ENCODE peak calls at places on chromosomes 11 and 22, in nine cellular contexts. S is lower lobe of right lung, V is brain microvascular endothelial cell, N is endodermal cell, W is A549, D is caudate nucleus, G is HCT116, Q is heart left ventricle, K is IMR-90. C is an unnamed sample.
A peak's percentile ranks its signal among the peaks of the same experiment; 100 is the strongest.

GRCh38 chr11:78740175-78741161 is 165.8 kb upstream of the NARS2 start:
- DNase-seq in K (no peak), V (no peak), G (no peak), Q (no peak), S (no peak), W (no peak), D (no peak), N (no peak), C (no peak)

GRCh38 chr11:88972210-88972609 is 93.6 kb downstream of the GRM5 start:
- DNase-seq in K (no peak), W (no peak), V (no peak), G (no peak), N (no peak), D (no peak), Q (no peak), S (no peak), C (no peak)

GRCh38 chr22:17097701-17098100 is 12.9 kb downstream of the IL17RA start:
- DNase-seq in D (no peak), S (no peak), K (no peak), W (no peak), N (no peak), Q (no peak), G (no peak), V (no peak), C (no peak)

GRCh38 chr11:65558002-65558784 is at the start of gene LTBP3:
- DNase-seq in S (peak; percentile 87), Q (peak; percentile 87), W (peak; percentile 64), D (peak; percentile 78), K (peak; percentile 71), N (peak; percentile 83), V (peak; percentile 69), G (no peak), C (peak; percentile 65)

GRCh38 chr22:44597616-44598015 is 99.6 kb upstream of the RTL6 start:
- DNase-seq in K (peak; percentile 29), Q (no peak), V (no peak), S (no peak), W (no peak), G (no peak), N (no peak), D (no peak), C (no peak)

GRCh38 chr11:93585758-93586157 is 42.6 kb upstream of the SMCO4 start:
- DNase-seq in W (peak; percentile 33), D (no peak), K (peak; percentile 73), V (peak; percentile 80), G (no peak), S (no peak), Q (no peak), N (no peak), C (no peak)

GRCh38 chr11:27861706-27862430 is 161.6 kb upstream of the BDNF start:
- DNase-seq in D (no peak), S (no peak), Q (no peak), K (peak; percentile 95), W (peak; percentile 21), G (no peak), N (no peak), V (peak; percentile 83), C (peak; percentile 72)

GRCh38 chr11:91435694-91436375 is 788.8 kb upstream of the FAT3 start:
- DNase-seq in Q (no peak), W (peak; percentile 23), G (no peak), D (no peak), N (peak; percentile 56), S (no peak), V (no peak), K (no peak), C (no peak)

GRCh38 chr11:69817265-69818236 is 1.7 kb downstream of the FGF3 start:
- DNase-seq in D (no peak), G (no peak), N (peak; percentile 82), W (peak; percentile 28), S (no peak), Q (no peak), V (no peak), K (no peak), C (no peak)

GRCh38 chr11:36258730-36259360 is 30.4 kb downstream of the COMMD9 start:
- DNase-seq in G (peak; percentile 36), K (peak; percentile 77), N (peak; percentile 87), S (no peak), W (peak; percentile 68), V (peak; percentile 69), D (peak; percentile 20), Q (peak; percentile 47), C (peak; percentile 24)

GRCh38 chr22:45604239-45604711 is 67.4 kb upstream of the ATXN10 start:
- DNase-seq in Q (no peak), S (peak; percentile 34), K (peak; percentile 48), D (no peak), N (no peak), V (peak; percentile 33), W (peak; percentile 94), G (no peak), C (peak; percentile 41)
- H3K27ac ChIP-seq in Q (no peak overlapping the region), S (no peak overlapping the region), K (no peak overlapping the region), D (no peak overlapping the region), N (no peak overlapping the region), V (no peak overlapping the region), W (peak overlapping the region; percentile 97), G (peak overlapping the region; percentile 42), C (peak overlapping the region; percentile 80)

DNA sequence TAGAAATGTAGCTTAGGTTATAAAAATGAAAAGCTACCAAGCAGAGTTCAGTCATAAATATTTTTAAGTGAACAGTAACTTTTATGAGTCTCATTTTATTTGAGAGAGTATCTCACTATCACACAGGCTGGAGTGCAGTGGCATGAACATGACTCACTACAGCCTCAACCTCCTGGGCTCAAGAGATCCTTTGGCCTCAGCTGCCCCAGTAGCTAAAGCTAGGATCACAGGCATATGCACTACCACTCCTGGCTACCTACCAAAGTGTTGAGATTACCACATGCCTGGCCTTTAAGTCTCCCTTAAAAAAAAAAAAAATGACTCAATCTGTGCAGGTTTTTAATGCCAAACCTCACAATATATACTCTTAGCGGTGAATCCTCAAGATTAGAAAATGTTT is 34.7 kb upstream of the CLNS1A start:
- DNase-seq in N (no peak), D (no peak), K (peak; percentile 99), Q (peak; percentile 24), G (no peak), S (no peak), W (peak; percentile 63), V (peak; percentile 82), C (no peak)
- H3K27ac ChIP-seq in N (no peak overlapping the region), D (no peak overlapping the region), K (no peak overlapping the region), Q (peak overlapping the region; percentile 48), G (no peak overlapping the region), S (no peak overlapping the region), W (peak overlapping the region; percentile 29), V (no peak overlapping the region), C (no peak overlapping the region)

GRCh38 chr22:42649261-42650056 is at the start of gene CYB5R3:
- DNase-seq in N (peak; percentile 95), V (peak; percentile 67), G (peak; percentile 42), W (peak; percentile 83), D (peak; percentile 68), Q (peak; percentile 88), S (peak; percentile 88), K (peak; percentile 73), C (peak; percentile 84)

GRCh38 chr22:42645938-42646568 is 3.1 kb downstream of the CYB5R3 start:
- DNase-seq in N (peak; percentile 43), K (no peak), G (no peak), V (no peak), W (no peak), S (no peak), D (no peak), Q (no peak), C (no peak)

GRCh38 chr22:42646569-42647525 is 2.3 kb downstream of the CYB5R3 start:
- DNase-seq in N (no peak), S (no peak), D (no peak), K (no peak), W (no peak), G (no peak), Q (peak; percentile 79), V (no peak), C (no peak)

GRCh38 chr22:42648368-42649260 is 578 bp downstream of the CYB5R3 start:
- DNase-seq in S (peak; percentile 80), D (peak; percentile 41), G (no peak), Q (peak; percentile 72), K (no peak), V (no peak), W (peak; percentile 43), N (no peak), C (peak; percentile 58)

DNA sequence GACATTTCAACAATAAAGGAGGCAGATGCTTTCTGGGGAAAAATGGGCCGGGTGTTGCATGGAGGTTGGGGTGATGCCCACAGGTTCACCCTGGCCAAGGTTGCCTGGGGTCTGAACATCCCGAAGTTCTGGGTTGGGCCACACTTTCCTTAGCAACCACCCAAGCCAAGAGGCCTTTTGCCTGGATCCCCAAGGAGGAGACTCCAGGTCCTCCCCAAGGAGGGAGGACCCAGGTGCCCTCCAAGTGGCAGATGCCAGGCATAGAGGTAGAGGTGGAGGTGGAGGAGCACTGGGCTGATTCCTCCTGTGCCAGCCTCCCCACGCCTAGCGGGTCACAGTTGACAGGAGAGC is 1.2 kb downstream of the CYB5R3 start:
- DNase-seq in Q (no peak), W (no peak), G (no peak), K (no peak), N (no peak), S (no peak), V (no peak), D (no peak), C (no peak)
- H3K27ac ChIP-seq in Q (peak overlapping the region; percentile 92), W (peak overlapping the region; percentile 96), G (no peak overlapping the region), K (peak overlapping the region; percentile 69), N (no peak overlapping the region), S (peak overlapping the region; percentile 95), V (no peak overlapping the region), D (no peak overlapping the region), C (peak overlapping the region; percentile 90)

DNA sequence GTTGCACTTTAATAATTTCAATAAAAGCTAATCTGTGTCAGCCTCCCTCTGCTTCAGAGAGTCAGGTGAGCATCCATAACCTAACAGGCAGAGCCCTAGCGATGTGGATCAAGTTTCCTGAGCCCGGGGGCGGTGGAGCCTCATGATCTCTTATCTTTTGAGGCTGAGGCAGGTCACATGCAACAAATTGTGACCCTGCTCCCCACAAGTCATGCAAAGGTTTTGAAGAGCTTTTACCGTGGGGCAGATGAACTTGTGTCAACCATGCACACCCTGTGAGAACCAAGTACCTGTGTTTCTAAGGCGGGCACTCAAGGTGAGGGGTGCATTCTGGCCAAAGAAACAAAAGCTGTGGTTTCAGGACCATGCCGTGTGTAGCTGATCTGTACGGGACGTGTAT is 50.0 kb downstream of the DKK3 start:
- DNase-seq in Q (no peak), N (no peak), V (no peak), S (no peak), D (no peak), K (no peak), G (no peak), W (no peak), C (no peak)
- H3K27ac ChIP-seq in Q (no peak overlapping the region), N (peak overlapping the region; percentile 8), V (no peak overlapping the region), S (no peak overlapping the region), D (no peak overlapping the region), K (no peak overlapping the region), G (no peak overlapping the region), W (no peak overlapping the region), C (peak overlapping the region; percentile 38)